ENCODE peak calls at places on chromosomes 3 and 15, in ten cellular contexts. Y is dermis blood vessel endothelial cell; Z is HEK293T; E is AG09309; C is activated CD4-positive, alpha-beta memory T cell treated with anti-CD3 and anti-CD28 coated beads, Interleukin-2, amount 10 ng/mL, durations not matched to agents 7 days and 5 days; S is activated T-cell treated with anti-CD3 and anti-CD28 coated beads for 1 hour; G is BJ; F is RPMI7951; A is fibroblast of lung; N is tibial artery. I is an unnamed sample.

GRCh38 chr15:58182460-58183163 is 44.4 kb downstream of the AQP9 start:
- DNase-seq in Y (peak), Z (peak), E (no peak), C (peak), S (no peak), G (no peak), F (peak), A (peak), N (no peak), I (peak)

GRCh38 chr3:150899141-150899540 is 6.1 kb downstream of the MINDY4B start:
- DNase-seq in Y (no peak), Z (no peak), E (no peak), C (no peak), S (no peak), G (no peak), F (no peak), A (no peak), N (no peak), I (no peak)

GRCh38 chr3:5523125-5523524 is 335.6 kb downstream of the EDEM1 start:
- DNase-seq in Y (no peak), Z (no peak), E (no peak), C (no peak), S (no peak), G (no peak), F (no peak), A (no peak), N (no peak), I (no peak)

GRCh38 chr3:83092521-83093221 is 1331.2 kb upstream of the GBE1 start:
- DNase-seq in Y (no peak), Z (no peak), E (no peak), C (no peak), S (no peak), G (no peak), F (no peak), A (no peak), N (no peak), I (no peak)

GRCh38 chr15:48144889-48145288 is 24.1 kb downstream of the SLC24A5 start:
- DNase-seq in Y (peak), Z (no peak), E (no peak), C (no peak), S (no peak), G (no peak), F (peak), A (peak), N (no peak), I (no peak)

GRCh38 chr15:42891569-42891968 is 29.0 kb downstream of the TTBK2 start:
- DNase-seq in Y (peak), Z (no peak), E (no peak), C (no peak), S (no peak), G (no peak), F (peak), A (peak), N (no peak), I (no peak)

GRCh38 chr3:113374078-113374477 is 67.2 kb downstream of the CFAP44 start:
- DNase-seq in Y (no peak), Z (no peak), E (no peak), C (no peak), S (no peak), G (no peak), F (no peak), A (no peak), N (no peak), I (no peak)

GRCh38 chr3:187186801-187187421 is 10.4 kb upstream of the RTP1 start:
- DNase-seq in Y (no peak), Z (no peak), E (peak), C (no peak), S (no peak), G (no peak), F (peak), A (peak), N (peak), I (peak)

GRCh38 chr3:128072454-128073184 is 20.4 kb downstream of the SEC61A1 start:
- DNase-seq in Y (no peak), Z (no peak), E (no peak), C (no peak), S (no peak), G (no peak), F (no peak), A (no peak), N (no peak), I (no peak)

GRCh38 chr3:195907730-195908438 is 467 bp downstream of the TNK2 start:
- DNase-seq in Y (peak), Z (no peak), E (no peak), C (peak), S (peak), G (no peak), F (peak), A (no peak), N (peak), I (no peak)

GRCh38 chr3:159928071-159928491 is 60.6 kb upstream of the IL12A start:
- DNase-seq in Y (peak), Z (no peak), E (no peak), C (no peak), S (no peak), G (no peak), F (peak), A (peak), N (no peak), I (no peak)

GRCh38 chr3:176633511-176633910 is 563.8 kb downstream of the TBL1XR1 start:
- DNase-seq in Y (no peak), Z (peak), E (no peak), C (no peak), S (no peak), G (no peak), F (no peak), A (no peak), N (no peak), I (no peak)

GRCh38 chr3:71109241-71109976 is 474.1 kb downstream of the FOXP1 start:
- DNase-seq in Y (peak), Z (no peak), E (no peak), C (no peak), S (no peak), G (no peak), F (peak), A (peak), N (no peak), I (no peak)

GRCh38 chr15:50229336-50229735 is 36.2 kb downstream of the HDC start:
- DNase-seq in Y (no peak), Z (no peak), E (no peak), C (no peak), S (no peak), G (no peak), F (no peak), A (no peak), N (no peak), I (no peak)

GRCh38 chr3:101950510-101950909 is 101.2 kb downstream of the NFKBIZ start:
- DNase-seq in Y (peak), Z (no peak), E (peak), C (peak), S (no peak), G (peak), F (peak), A (peak), N (no peak), I (peak)

GRCh38 chr15:40130799-40131502 is 22.3 kb upstream of the BMF start:
- DNase-seq in Y (no peak), Z (no peak), E (no peak), C (no peak), S (no peak), G (no peak), F (peak), A (no peak), N (no peak), I (no peak)

GRCh38 chr3:116474356-116475200 is 29.3 kb upstream of the LSAMP start:
- DNase-seq in Y (no peak), Z (no peak), E (no peak), C (no peak), S (no peak), G (no peak), F (no peak), A (peak), N (no peak), I (no peak)

GRCh38 chr3:146326875-146327543 is 76.1 kb upstream of the PLSCR4 start:
- DNase-seq in Y (peak), Z (peak), E (peak), C (no peak), S (no peak), G (peak), F (peak), A (peak), N (no peak), I (peak)

GRCh38 chr15:57183041-57183440 is 193.3 kb upstream of the CGNL1 start:
- DNase-seq in Y (no peak), Z (no peak), E (no peak), C (no peak), S (no peak), G (no peak), F (no peak), A (peak), N (no peak), I (no peak)